ENCODE peak calls at places on chromosomes 4 and X, in ten cellular contexts. T is brain microvascular endothelial cell; A is psoas muscle; F is ovary; K is heart right ventricle; Y is colonic mucosa; V is mesendoderm; P is CD8-positive, alpha-beta T cell; R is mammary epithelial cell; D is left ventricle myocardium inferior. X is an unnamed sample. For H3K36me3, the result is how much of the 10 kb centered on the place peaks cover.

GRCh38 chr4:55768291-55768690 is 51.3 kb upstream of the EXOC1L start:
- DNase-seq in T (peak), A (no peak), F (no peak), K (no peak), Y (no peak), V (peak), P (no peak), R (peak), D (no peak), X (peak)

GRCh38 chr4:3466691-3467600 is 3.8 kb downstream of the DOK7 start:
- DNase-seq in T (no peak), A (peak), F (no peak), K (no peak), Y (no peak), V (no peak), P (no peak), R (no peak), D (peak), X (peak)

GRCh38 chr4:47510036-47510435 is 25.0 kb downstream of the ATP10D start:
- DNase-seq in T (no peak), A (no peak), F (no peak), K (no peak), Y (no peak), V (peak), P (no peak), R (no peak), D (no peak), X (no peak)

GRCh38 chr4:25925486-25926201 is 11.6 kb downstream of the SMIM20 start:
- DNase-seq in T (peak), A (no peak), F (no peak), K (peak), Y (peak), V (peak), P (no peak), R (peak), D (peak), X (peak)

GRCh38 chrX:140507223-140507981 is 2.5 kb upstream of the SOX3 start:
- DNase-seq in T (no peak), A (no peak), F (no peak), K (no peak), Y (no peak), V (peak), P (no peak), R (peak), D (no peak), X (peak)

GRCh38 chrX:115679460-115679859 is 118.5 kb downstream of the PLS3 start:
- DNase-seq in T (peak), A (no peak), F (no peak), K (no peak), Y (no peak), V (peak), P (no peak), R (peak), D (no peak), X (peak)

GRCh38 chr4:19987746-19988145 is 264.0 kb upstream of the SLIT2 start:
- DNase-seq in T (peak), A (no peak), F (no peak), K (no peak), Y (no peak), V (no peak), P (no peak), R (no peak), D (no peak), X (no peak)

GRCh38 chr4:72390409-72390808 is 178.6 kb downstream of the ADAMTS3 start:
- DNase-seq in T (no peak), A (no peak), F (no peak), K (no peak), Y (no peak), V (no peak), P (no peak), R (peak), D (no peak), X (no peak)

GRCh38 chr4:78356251-78356650 is 195.3 kb upstream of the ANXA3 start:
- DNase-seq in T (no peak), A (no peak), F (no peak), K (no peak), Y (no peak), V (no peak), P (no peak), R (no peak), D (no peak), X (no peak)

GRCh38 chrX:49106296-49106695 is 17.2 kb downstream of the GPKOW start:
- DNase-seq in T (no peak), A (no peak), F (no peak), K (no peak), Y (no peak), V (no peak), P (no peak), R (no peak), D (no peak), X (no peak)

GRCh38 chrX:145735036-145735435 is 82.6 kb upstream of the SLITRK2 start:
- DNase-seq in T (peak), A (no peak), F (no peak), K (no peak), Y (no peak), V (no peak), P (no peak), R (no peak), D (no peak), X (no peak)

GRCh38 chr4:130210871-130211270 is 1114.9 kb downstream of the C4orf33 start:
- DNase-seq in T (peak), A (no peak), F (no peak), K (no peak), Y (no peak), V (no peak), P (no peak), R (peak), D (no peak), X (no peak)

GRCh38 chrX:153375571-153375970 is 25.6 kb downstream of the PNMA6E start:
- DNase-seq in T (no peak), A (no peak), F (no peak), K (no peak), Y (no peak), V (no peak), P (no peak), R (no peak), D (no peak), X (no peak)

GRCh38 chr4:3257125-3257690 is 8.2 kb downstream of the MSANTD1 start:
- DNase-seq in T (no peak), A (peak), F (no peak), K (peak), Y (peak), V (no peak), P (no peak), R (peak), D (no peak), X (peak)

GRCh38 chr4:48653217-48654014 is 126.7 kb downstream of the FRYL start:
- DNase-seq in T (peak), A (peak), F (peak), K (peak), Y (peak), V (peak), P (no peak), R (no peak), D (peak), X (no peak)

GRCh38 chr4:98406819-98407218 is 145.6 kb downstream of the RAP1GDS1 start:
- DNase-seq in T (no peak), A (no peak), F (no peak), K (no peak), Y (no peak), V (no peak), P (no peak), R (no peak), D (no peak), X (no peak)

GRCh38 chrX:53300157-53300556 is 18.8 kb upstream of the IQSEC2 start:
- DNase-seq in T (no peak), A (no peak), F (no peak), K (no peak), Y (no peak), V (no peak), P (no peak), R (no peak), D (no peak), X (no peak)

GRCh38 chr4:66736593-66736992 is 808.7 kb downstream of the CENPC start:
- DNase-seq in T (no peak), A (no peak), F (no peak), K (no peak), Y (no peak), V (peak), P (no peak), R (peak), D (no peak), X (peak)

GRCh38 chrX:22345884-22346283 is 73.2 kb downstream of the CBLL2 start:
- DNase-seq in T (no peak), A (no peak), F (no peak), K (no peak), Y (no peak), V (no peak), P (no peak), R (peak), D (no peak), X (no peak)

GRCh38 chrX:103413981-103414380 is 37.6 kb downstream of the BEX3 start:
- DNase-seq in T (no peak), A (no peak), F (no peak), K (no peak), Y (no peak), V (no peak), P (no peak), R (no peak), D (no peak), X (no peak)

GRCh38 chrX:78314561-78314960 is 12.8 kb downstream of the CYSLTR1 start:
- DNase-seq in T (no peak), A (no peak), F (no peak), K (no peak), Y (no peak), V (peak), P (no peak), R (peak), D (no peak), X (no peak)

GRCh38 chr4:138199568-138200235 is 42.4 kb downstream of the SLC7A11 start:
- DNase-seq in T (no peak), A (no peak), F (no peak), K (no peak), Y (peak), V (peak), P (no peak), R (peak), D (no peak), X (no peak)

GRCh38 chr4:186878203-186878800 is 154.6 kb upstream of the FAT1 start:
- DNase-seq in T (no peak), A (no peak), F (no peak), K (no peak), Y (no peak), V (no peak), P (no peak), R (no peak), D (no peak), X (no peak)

GRCh38 chrX:101079223-101079622 is 544 bp downstream of the TMEM35A start:
- DNase-seq in T (no peak), A (no peak), F (no peak), K (no peak), Y (peak), V (no peak), P (no peak), R (no peak), D (no peak), X (no peak)

GRCh38 chrX:115690554-115691216 is 129.7 kb downstream of the PLS3 start:
- DNase-seq in T (peak), A (no peak), F (peak), K (peak), Y (peak), V (peak), P (peak), R (peak), D (no peak), X (peak)

GRCh38 chr4:36241771-36242170 is 2.5 kb downstream of the ARAP2 start:
- DNase-seq in T (no peak), A (no peak), F (no peak), K (no peak), Y (no peak), V (no peak), P (no peak), R (no peak), D (no peak), X (no peak)

GRCh38 chrX:1242901-1243402 is 25.7 kb upstream of the CSF2RA start:
- DNase-seq in T (no peak), A (no peak), F (no peak), K (no peak), Y (no peak), V (peak), P (no peak), R (peak), D (no peak), X (peak)

GRCh38 chr4:140523370-140523856 is 555 bp upstream of the ELMOD2 start:
- DNase-seq in T (no peak), A (no peak), F (no peak), K (no peak), Y (no peak), V (no peak), P (no peak), R (no peak), D (no peak), X (no peak)

GRCh38 chr4:149638073-149638472 is 177.6 kb downstream of the IQCM start:
- DNase-seq in T (peak), A (no peak), F (no peak), K (no peak), Y (no peak), V (no peak), P (no peak), R (peak), D (no peak), X (no peak)

GRCh38 chrX:21440911-21441310 is 66.7 kb downstream of the CNKSR2 start:
- DNase-seq in T (no peak), A (no peak), F (no peak), K (no peak), Y (no peak), V (no peak), P (no peak), R (no peak), D (no peak), X (no peak)

GRCh38 chrX:108582151-108582550 is 142.5 kb downstream of the COL4A5 start:
- DNase-seq in T (no peak), A (no peak), F (no peak), K (no peak), Y (no peak), V (no peak), P (no peak), R (no peak), D (no peak), X (no peak)

GRCh38 chr4:8215001-8215427 is 15.9 kb downstream of the SH3TC1 start:
- DNase-seq in T (no peak), A (no peak), F (no peak), K (no peak), Y (no peak), V (peak), P (no peak), R (no peak), D (no peak), X (no peak)

GRCh38 chrX:115460565-115460888 is 100.4 kb upstream of the PLS3 start:
- DNase-seq in T (no peak), A (no peak), F (no peak), K (peak), Y (no peak), V (no peak), P (no peak), R (peak), D (no peak), X (no peak)

GRCh38 chrX:98548550-98548949 is 1664.8 kb downstream of the RPA4 start:
- DNase-seq in T (no peak), A (no peak), F (no peak), K (no peak), Y (no peak), V (peak), P (no peak), R (no peak), D (no peak), X (peak)

GRCh38 chr4:44186096-44186849 is 262.3 kb downstream of the KCTD8 start:
- DNase-seq in T (no peak), A (no peak), F (peak), K (no peak), Y (no peak), V (peak), P (no peak), R (no peak), D (no peak), X (no peak)

GRCh38 chr4:128427832-128428366 is 140.3 kb upstream of the PGRMC2 start:
- DNase-seq in T (peak), A (no peak), F (no peak), K (peak), Y (peak), V (peak), P (no peak), R (peak), D (no peak), X (peak)

GRCh38 chrX:102746134-102746584 is 25.6 kb downstream of the GPRASP3 start:
- DNase-seq in T (no peak), A (peak), F (peak), K (peak), Y (peak), V (peak), P (no peak), R (no peak), D (peak), X (peak)

GRCh38 chrX:137562096-137562495 is 3.8 kb upstream of the ZIC3 start:
- DNase-seq in T (no peak), A (no peak), F (no peak), K (no peak), Y (no peak), V (no peak), P (no peak), R (no peak), D (no peak), X (no peak)

DNA sequence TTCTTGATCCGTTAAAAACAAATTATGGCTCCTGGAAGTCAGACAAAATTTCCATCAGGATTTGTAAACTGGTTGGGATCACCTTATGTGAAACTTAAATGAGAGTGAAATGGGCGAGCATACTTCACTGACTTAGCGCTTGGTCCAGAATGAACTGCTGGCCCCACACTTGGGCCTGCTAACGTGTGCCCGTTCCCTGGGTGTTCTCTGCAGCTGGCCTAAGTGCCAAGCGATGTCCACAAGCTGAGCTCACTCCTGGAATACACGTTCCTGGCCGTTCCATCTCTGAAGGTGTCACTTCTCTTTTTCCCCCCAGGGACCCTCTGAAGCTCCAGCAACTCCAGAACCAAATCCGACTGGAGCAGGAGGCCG is 132.7 kb downstream of the CBR4 start:
- DNase-seq in T (no peak), A (no peak), F (no peak), K (no peak), Y (no peak), V (no peak), P (no peak), R (peak), D (no peak), X (no peak)
- H3K4me3 ChIP-seq in T (peak), A (peak), F (peak), K (peak), Y (no peak), V (no peak), P (no peak), R (no peak), D (peak), X (peak)

DNA sequence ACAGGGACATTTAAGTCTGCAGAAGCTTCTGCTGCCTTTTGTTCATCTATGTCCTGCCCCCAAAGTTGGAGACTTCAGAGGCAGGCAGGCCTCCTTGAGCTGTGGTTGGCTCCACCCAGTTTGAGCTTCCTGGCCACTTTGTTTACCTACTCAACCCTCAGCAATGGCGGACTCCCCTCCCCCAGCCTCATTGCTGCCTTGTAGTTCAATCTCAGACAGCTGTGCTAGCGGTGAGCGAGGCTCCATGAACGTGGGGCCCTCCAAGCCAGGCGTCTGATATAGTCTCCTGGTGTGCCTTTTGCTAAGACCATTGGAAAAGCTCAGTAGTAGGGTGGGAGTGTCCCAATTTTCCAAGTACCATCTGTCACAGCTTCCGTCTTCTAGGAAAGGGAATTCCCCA is 170.1 kb downstream of the CCNG2 start:
- DNase-seq in T (no peak), A (no peak), F (no peak), K (no peak), Y (no peak), V (no peak), P (no peak), R (no peak), D (no peak), X (no peak)
- H3K36me3 ChIP-seq in T (under half), A (under half), F (under half), K (under half), Y (under half), V (under half), P (under half), R (under half), D (under half), X (under half)

DNA sequence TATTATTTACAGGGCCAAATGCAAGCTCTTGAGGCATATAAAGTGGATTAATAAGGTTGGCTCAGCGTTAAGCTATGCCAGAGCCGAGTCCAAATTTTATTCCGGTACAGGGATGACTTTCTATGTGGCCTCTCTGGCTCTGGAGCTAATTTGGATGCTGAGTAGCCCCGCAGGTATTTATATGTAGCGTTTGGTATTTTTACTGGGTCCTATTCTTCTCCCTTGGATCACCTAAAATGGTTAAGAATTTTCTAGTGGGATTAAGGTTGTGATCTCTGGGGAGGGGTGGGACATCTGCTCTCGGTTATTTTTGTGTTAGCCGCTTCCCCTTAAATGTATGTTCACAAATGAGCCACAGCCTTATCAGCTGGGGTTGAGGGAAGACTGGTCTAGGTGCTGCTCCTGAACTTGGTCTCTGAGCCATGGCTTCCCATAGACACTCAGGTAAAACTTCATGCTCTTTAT is 49.4 kb downstream of the FHL1 start:
- DNase-seq in T (no peak), A (no peak), F (no peak), K (peak), Y (no peak), V (no peak), P (no peak), R (no peak), D (no peak), X (no peak)
- H3K4me3 ChIP-seq in T (no peak), A (peak), F (no peak), K (peak), Y (no peak), V (no peak), P (no peak), R (no peak), D (peak), X (no peak)

DNA sequence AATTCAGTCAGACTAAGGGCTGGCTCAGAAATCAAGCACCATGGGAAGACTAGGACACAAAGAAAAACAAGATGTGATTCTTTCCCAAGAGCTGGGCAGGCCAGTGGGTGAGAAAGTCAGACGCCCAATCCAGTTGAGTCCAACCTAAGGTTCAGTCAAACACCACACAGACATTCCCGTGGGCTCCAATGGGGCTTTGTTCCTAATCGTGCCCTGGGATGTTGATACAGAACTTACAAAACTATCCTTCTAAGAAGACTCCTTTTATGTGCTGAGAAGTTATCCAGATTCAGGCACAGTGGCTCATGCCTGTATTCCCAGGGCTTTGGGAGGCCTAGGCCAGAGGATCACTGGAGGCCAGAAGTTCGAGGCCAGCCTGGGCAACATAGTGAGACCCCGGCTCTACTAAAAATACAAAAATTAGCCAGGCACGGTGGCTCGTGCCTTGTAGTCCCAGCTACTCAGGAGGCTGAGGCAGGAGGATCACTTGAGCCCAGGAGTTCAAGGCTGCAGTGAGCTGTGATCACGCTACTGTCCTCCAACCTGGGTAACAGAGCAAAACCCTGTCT is 3.7 kb downstream of the BLOC1S4 start:
- DNase-seq in T (no peak), A (no peak), F (no peak), K (no peak), Y (no peak), V (no peak), P (no peak), R (no peak), D (no peak), X (peak)
- H3K36me3 ChIP-seq in T (under half), A (under half), F (under half), K (under half), Y (under half), V (under half), P (under half), R (under half), D (under half), X (under half)

GRCh38 chrX:148024425-148025148 is 43.5 kb downstream of the FMR1NB start:
- DNase-seq in T (no peak), A (no peak), F (no peak), K (no peak), Y (no peak), V (no peak), P (no peak), R (no peak), D (no peak), X (no peak)
- H3K4me3 ChIP-seq in T (no peak), A (no peak), F (no peak), K (no peak), Y (no peak), V (no peak), P (no peak), R (no peak), D (no peak), X (no peak)